ENCODE peak calls at places on chromosomes 5 and 9, in ten cellular contexts. One of them, this sample, is unnamed. For H3K27me3, the result is how much of the 10 kb centered on the place peaks cover.

GRCh38 chr9:12698293-12698692 is 5.1 kb downstream of the TYRP1 start:
- DNase-seq in effector memory CD4-positive, alpha-beta T cell: no peak
- DNase-seq in fibroblast of lung: peak
- DNase-seq in pancreas: no peak
- DNase-seq in left ventricle myocardium inferior: no peak
- DNase-seq in PC-3: no peak
- DNase-seq in right atrium auricular region: no peak
- DNase-seq in CD8-positive, alpha-beta T cell: no peak
- DNase-seq in GM23248: peak
- DNase-seq in tibial artery: no peak
- DNase-seq in this sample: no peak

GRCh38 chr5:1656271-1656975 is 132.7 kb upstream of the LPCAT1 start:
- DNase-seq in effector memory CD4-positive, alpha-beta T cell: no peak
- DNase-seq in fibroblast of lung: no peak
- DNase-seq in pancreas: no peak
- DNase-seq in left ventricle myocardium inferior: peak
- DNase-seq in PC-3: no peak
- DNase-seq in right atrium auricular region: no peak
- DNase-seq in CD8-positive, alpha-beta T cell: no peak
- DNase-seq in GM23248: no peak
- DNase-seq in tibial artery: peak
- DNase-seq in this sample: peak

GRCh38 chr5:114450516-114450909 is 88.6 kb downstream of the KCNN2 start:
- DNase-seq in effector memory CD4-positive, alpha-beta T cell: no peak
- DNase-seq in fibroblast of lung: peak
- DNase-seq in pancreas: no peak
- DNase-seq in left ventricle myocardium inferior: no peak
- DNase-seq in PC-3: peak
- DNase-seq in right atrium auricular region: no peak
- DNase-seq in CD8-positive, alpha-beta T cell: no peak
- DNase-seq in GM23248: peak
- DNase-seq in tibial artery: no peak
- DNase-seq in this sample: no peak

GRCh38 chr9:34381323-34381722 is 4.6 kb upstream of the MYORG start:
- DNase-seq in effector memory CD4-positive, alpha-beta T cell: no peak
- DNase-seq in fibroblast of lung: no peak
- DNase-seq in pancreas: peak
- DNase-seq in left ventricle myocardium inferior: no peak
- DNase-seq in PC-3: no peak
- DNase-seq in right atrium auricular region: peak
- DNase-seq in CD8-positive, alpha-beta T cell: no peak
- DNase-seq in GM23248: no peak
- DNase-seq in tibial artery: no peak
- DNase-seq in this sample: no peak

GRCh38 chr5:95022967-95023695 is 261.8 kb downstream of the MCTP1 start:
- DNase-seq in effector memory CD4-positive, alpha-beta T cell: no peak
- DNase-seq in fibroblast of lung: no peak
- DNase-seq in pancreas: no peak
- DNase-seq in left ventricle myocardium inferior: no peak
- DNase-seq in PC-3: peak
- DNase-seq in right atrium auricular region: no peak
- DNase-seq in CD8-positive, alpha-beta T cell: no peak
- DNase-seq in GM23248: peak
- DNase-seq in tibial artery: no peak
- DNase-seq in this sample: no peak

GRCh38 chr5:147170603-147171002 is 64.2 kb upstream of the STK32A start:
- DNase-seq in effector memory CD4-positive, alpha-beta T cell: no peak
- DNase-seq in fibroblast of lung: no peak
- DNase-seq in pancreas: peak
- DNase-seq in left ventricle myocardium inferior: no peak
- DNase-seq in PC-3: no peak
- DNase-seq in right atrium auricular region: no peak
- DNase-seq in CD8-positive, alpha-beta T cell: no peak
- DNase-seq in GM23248: no peak
- DNase-seq in tibial artery: no peak
- DNase-seq in this sample: no peak

GRCh38 chr9:84111726-84112125 is 131.1 kb downstream of the RMI1 start:
- DNase-seq in effector memory CD4-positive, alpha-beta T cell: no peak
- DNase-seq in fibroblast of lung: no peak
- DNase-seq in pancreas: no peak
- DNase-seq in left ventricle myocardium inferior: no peak
- DNase-seq in PC-3: peak
- DNase-seq in right atrium auricular region: no peak
- DNase-seq in CD8-positive, alpha-beta T cell: no peak
- DNase-seq in GM23248: peak
- DNase-seq in tibial artery: no peak
- DNase-seq in this sample: no peak

GRCh38 chr9:97363661-97364299 is 48.1 kb upstream of the TDRD7 start:
- DNase-seq in effector memory CD4-positive, alpha-beta T cell: no peak
- DNase-seq in fibroblast of lung: no peak
- DNase-seq in pancreas: no peak
- DNase-seq in left ventricle myocardium inferior: no peak
- DNase-seq in PC-3: no peak
- DNase-seq in right atrium auricular region: no peak
- DNase-seq in CD8-positive, alpha-beta T cell: no peak
- DNase-seq in GM23248: no peak
- DNase-seq in tibial artery: no peak
- DNase-seq in this sample: no peak

GRCh38 chr9:121322037-121322736 is 47.9 kb downstream of the STOM start:
- DNase-seq in effector memory CD4-positive, alpha-beta T cell: no peak
- DNase-seq in fibroblast of lung: peak
- DNase-seq in pancreas: peak
- DNase-seq in left ventricle myocardium inferior: no peak
- DNase-seq in PC-3: peak
- DNase-seq in right atrium auricular region: peak
- DNase-seq in CD8-positive, alpha-beta T cell: no peak
- DNase-seq in GM23248: peak
- DNase-seq in tibial artery: no peak
- DNase-seq in this sample: peak

GRCh38 chr9:93116049-93116961 is 17.7 kb downstream of the NINJ1 start:
- DNase-seq in effector memory CD4-positive, alpha-beta T cell: no peak
- DNase-seq in fibroblast of lung: peak
- DNase-seq in pancreas: peak
- DNase-seq in left ventricle myocardium inferior: peak
- DNase-seq in PC-3: no peak
- DNase-seq in right atrium auricular region: peak
- DNase-seq in CD8-positive, alpha-beta T cell: no peak
- DNase-seq in GM23248: peak
- DNase-seq in tibial artery: peak
- DNase-seq in this sample: peak

GRCh38 chr9:120153258-120153657 is 426.7 kb downstream of the CDK5RAP2 start:
- DNase-seq in effector memory CD4-positive, alpha-beta T cell: no peak
- DNase-seq in fibroblast of lung: no peak
- DNase-seq in pancreas: no peak
- DNase-seq in left ventricle myocardium inferior: no peak
- DNase-seq in PC-3: no peak
- DNase-seq in right atrium auricular region: no peak
- DNase-seq in CD8-positive, alpha-beta T cell: no peak
- DNase-seq in GM23248: no peak
- DNase-seq in tibial artery: no peak
- DNase-seq in this sample: no peak

GRCh38 chr5:131386779-131387178 is 122.9 kb downstream of the CDC42SE2 start:
- DNase-seq in effector memory CD4-positive, alpha-beta T cell: no peak
- DNase-seq in fibroblast of lung: peak
- DNase-seq in pancreas: no peak
- DNase-seq in left ventricle myocardium inferior: no peak
- DNase-seq in PC-3: peak
- DNase-seq in right atrium auricular region: no peak
- DNase-seq in CD8-positive, alpha-beta T cell: no peak
- DNase-seq in GM23248: no peak
- DNase-seq in tibial artery: no peak
- DNase-seq in this sample: no peak

GRCh38 chr9:115135786-115136185 is 17.8 kb upstream of the TNC start:
- DNase-seq in effector memory CD4-positive, alpha-beta T cell: no peak
- DNase-seq in fibroblast of lung: peak
- DNase-seq in pancreas: no peak
- DNase-seq in left ventricle myocardium inferior: no peak
- DNase-seq in PC-3: no peak
- DNase-seq in right atrium auricular region: no peak
- DNase-seq in CD8-positive, alpha-beta T cell: no peak
- DNase-seq in GM23248: peak
- DNase-seq in tibial artery: no peak
- DNase-seq in this sample: no peak
- H3K27ac ChIP-seq in effector memory CD4-positive, alpha-beta T cell: no peak
- H3K27ac ChIP-seq in fibroblast of lung: peak
- H3K27ac ChIP-seq in pancreas: no peak
- H3K27ac ChIP-seq in left ventricle myocardium inferior: no peak
- H3K27ac ChIP-seq in PC-3: no peak
- H3K27ac ChIP-seq in right atrium auricular region: no peak
- H3K27ac ChIP-seq in CD8-positive, alpha-beta T cell: no peak
- H3K27ac ChIP-seq in GM23248: peak
- H3K27ac ChIP-seq in tibial artery: no peak
- H3K27ac ChIP-seq in this sample: no peak

GRCh38 chr9:133762488-133763271 is 24.5 kb upstream of the SARDH start:
- DNase-seq in effector memory CD4-positive, alpha-beta T cell: no peak
- DNase-seq in fibroblast of lung: no peak
- DNase-seq in pancreas: peak
- DNase-seq in left ventricle myocardium inferior: no peak
- DNase-seq in PC-3: no peak
- DNase-seq in right atrium auricular region: no peak
- DNase-seq in CD8-positive, alpha-beta T cell: no peak
- DNase-seq in GM23248: no peak
- DNase-seq in tibial artery: peak
- DNase-seq in this sample: peak

GRCh38 chr9:133763272-133764183 is 25.4 kb upstream of the SARDH start:
- DNase-seq in effector memory CD4-positive, alpha-beta T cell: no peak
- DNase-seq in fibroblast of lung: no peak
- DNase-seq in pancreas: peak
- DNase-seq in left ventricle myocardium inferior: no peak
- DNase-seq in PC-3: no peak
- DNase-seq in right atrium auricular region: no peak
- DNase-seq in CD8-positive, alpha-beta T cell: no peak
- DNase-seq in GM23248: peak
- DNase-seq in tibial artery: peak
- DNase-seq in this sample: no peak

GRCh38 chr9:133760713-133761290 is 22.6 kb upstream of the SARDH start:
- DNase-seq in effector memory CD4-positive, alpha-beta T cell: no peak
- DNase-seq in fibroblast of lung: no peak
- DNase-seq in pancreas: peak
- DNase-seq in left ventricle myocardium inferior: no peak
- DNase-seq in PC-3: no peak
- DNase-seq in right atrium auricular region: no peak
- DNase-seq in CD8-positive, alpha-beta T cell: no peak
- DNase-seq in GM23248: no peak
- DNase-seq in tibial artery: peak
- DNase-seq in this sample: no peak

GRCh38 chr9:133759946-133760345 is 21.8 kb upstream of the SARDH start:
- DNase-seq in effector memory CD4-positive, alpha-beta T cell: no peak
- DNase-seq in fibroblast of lung: no peak
- DNase-seq in pancreas: peak
- DNase-seq in left ventricle myocardium inferior: no peak
- DNase-seq in PC-3: no peak
- DNase-seq in right atrium auricular region: no peak
- DNase-seq in CD8-positive, alpha-beta T cell: no peak
- DNase-seq in GM23248: no peak
- DNase-seq in tibial artery: no peak
- DNase-seq in this sample: no peak

GRCh38 chr9:133761641-133762248 is 23.6 kb upstream of the SARDH start:
- DNase-seq in effector memory CD4-positive, alpha-beta T cell: no peak
- DNase-seq in fibroblast of lung: no peak
- DNase-seq in pancreas: peak
- DNase-seq in left ventricle myocardium inferior: no peak
- DNase-seq in PC-3: no peak
- DNase-seq in right atrium auricular region: no peak
- DNase-seq in CD8-positive, alpha-beta T cell: no peak
- DNase-seq in GM23248: no peak
- DNase-seq in tibial artery: peak
- DNase-seq in this sample: no peak
- H3K27me3 ChIP-seq in effector memory CD4-positive, alpha-beta T cell: under half
- H3K27me3 ChIP-seq in fibroblast of lung: under half
- H3K27me3 ChIP-seq in pancreas: under half
- H3K27me3 ChIP-seq in left ventricle myocardium inferior: under half
- H3K27me3 ChIP-seq in PC-3: under half
- H3K27me3 ChIP-seq in right atrium auricular region: under half
- H3K27me3 ChIP-seq in CD8-positive, alpha-beta T cell: under half
- H3K27me3 ChIP-seq in GM23248: under half
- H3K27me3 ChIP-seq in tibial artery: under half
- H3K27me3 ChIP-seq in this sample: under half

GRCh38 chr9:31259824-31260223 is 1124.6 kb upstream of the ACO1 start:
- DNase-seq in effector memory CD4-positive, alpha-beta T cell: no peak
- DNase-seq in fibroblast of lung: no peak
- DNase-seq in pancreas: no peak
- DNase-seq in left ventricle myocardium inferior: no peak
- DNase-seq in PC-3: no peak
- DNase-seq in right atrium auricular region: no peak
- DNase-seq in CD8-positive, alpha-beta T cell: no peak
- DNase-seq in GM23248: no peak
- DNase-seq in tibial artery: no peak
- DNase-seq in this sample: no peak
- H3K4me3 ChIP-seq in effector memory CD4-positive, alpha-beta T cell: no peak
- H3K4me3 ChIP-seq in fibroblast of lung: no peak
- H3K4me3 ChIP-seq in pancreas: no peak
- H3K4me3 ChIP-seq in left ventricle myocardium inferior: no peak
- H3K4me3 ChIP-seq in PC-3: no peak
- H3K4me3 ChIP-seq in right atrium auricular region: no peak
- H3K4me3 ChIP-seq in CD8-positive, alpha-beta T cell: no peak
- H3K4me3 ChIP-seq in GM23248: no peak
- H3K4me3 ChIP-seq in tibial artery: no peak
- H3K4me3 ChIP-seq in this sample: no peak

GRCh38 chr9:16645970-16646369 is 224.5 kb downstream of the BNC2 start:
- DNase-seq in effector memory CD4-positive, alpha-beta T cell: no peak
- DNase-seq in fibroblast of lung: no peak
- DNase-seq in pancreas: no peak
- DNase-seq in left ventricle myocardium inferior: no peak
- DNase-seq in PC-3: no peak
- DNase-seq in right atrium auricular region: no peak
- DNase-seq in CD8-positive, alpha-beta T cell: no peak
- DNase-seq in GM23248: no peak
- DNase-seq in tibial artery: no peak
- DNase-seq in this sample: no peak
- H3K27ac ChIP-seq in effector memory CD4-positive, alpha-beta T cell: no peak
- H3K27ac ChIP-seq in fibroblast of lung: no peak
- H3K27ac ChIP-seq in pancreas: no peak
- H3K27ac ChIP-seq in left ventricle myocardium inferior: no peak
- H3K27ac ChIP-seq in PC-3: no peak
- H3K27ac ChIP-seq in right atrium auricular region: no peak
- H3K27ac ChIP-seq in CD8-positive, alpha-beta T cell: no peak
- H3K27ac ChIP-seq in GM23248: no peak
- H3K27ac ChIP-seq in tibial artery: no peak
- H3K27ac ChIP-seq in this sample: no peak

DNA sequence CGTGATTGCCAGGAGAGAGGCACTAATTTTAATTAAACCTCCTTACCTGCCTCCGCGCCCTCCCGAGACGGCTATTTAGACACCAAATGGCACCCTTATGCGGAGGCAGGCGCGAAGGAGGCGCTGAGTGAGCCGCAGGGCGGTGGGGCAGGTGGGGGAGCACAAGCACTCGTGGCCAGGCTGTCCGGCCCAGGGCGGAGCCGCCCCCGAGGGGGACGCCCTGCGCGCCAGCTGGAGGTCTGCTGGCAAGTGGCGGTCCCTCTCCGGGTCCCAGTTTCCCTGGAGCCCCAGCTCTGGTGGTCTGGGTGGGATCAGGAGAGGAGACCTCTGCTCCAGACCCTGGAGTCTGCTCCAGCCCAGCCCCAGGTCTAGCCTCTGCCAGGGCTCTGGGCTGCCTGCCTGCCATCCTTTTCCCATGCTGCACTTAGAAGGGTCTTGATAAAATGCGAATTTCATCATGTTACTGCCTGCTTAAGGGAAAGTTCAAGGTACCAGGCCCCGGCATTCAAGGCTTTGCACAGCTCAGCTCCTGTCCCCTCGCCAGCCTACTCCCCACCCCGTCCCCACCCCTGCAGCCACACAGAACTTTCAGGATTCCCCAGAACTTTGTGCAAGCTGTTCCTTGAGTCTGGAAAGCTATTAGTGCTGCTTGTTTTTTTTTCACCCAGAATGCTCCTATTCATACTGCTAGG is 19.6 kb downstream of the NR5A1 start:
- DNase-seq in effector memory CD4-positive, alpha-beta T cell: no peak
- DNase-seq in fibroblast of lung: no peak
- DNase-seq in pancreas: no peak
- DNase-seq in left ventricle myocardium inferior: no peak
- DNase-seq in PC-3: no peak
- DNase-seq in right atrium auricular region: no peak
- DNase-seq in CD8-positive, alpha-beta T cell: no peak
- DNase-seq in GM23248: no peak
- DNase-seq in tibial artery: no peak
- DNase-seq in this sample: no peak
- H3K27me3 ChIP-seq in effector memory CD4-positive, alpha-beta T cell: under half
- H3K27me3 ChIP-seq in fibroblast of lung: under half
- H3K27me3 ChIP-seq in pancreas: under half
- H3K27me3 ChIP-seq in left ventricle myocardium inferior: half or more
- H3K27me3 ChIP-seq in PC-3: under half
- H3K27me3 ChIP-seq in right atrium auricular region: under half
- H3K27me3 ChIP-seq in CD8-positive, alpha-beta T cell: under half
- H3K27me3 ChIP-seq in GM23248: under half
- H3K27me3 ChIP-seq in tibial artery: under half
- H3K27me3 ChIP-seq in this sample: under half

This sample was measured in ascending aorta.